ENCODE peak calls at places on chromosome 7, in five cellular contexts. M, Q, R, Y and I are unnamed samples.

GRCh38 chr7:103613655-103614642 is 167.9 kb upstream of the SLC26A5 start:
- DNase-seq in Y (no peak), M (no peak), R (peak), Q (no peak), I (no peak)

GRCh38 chr7:151235091-151235787 is 3.0 kb downstream of the CHPF2 start:
- DNase-seq in Q (no peak), Y (no peak), R (no peak), M (no peak), I (no peak)

GRCh38 chr7:155590215-155591023 is 44.1 kb upstream of the CNPY1 start:
- DNase-seq in R (no peak), Y (no peak), Q (peak), M (no peak), I (no peak)

GRCh38 chr7:100044719-100045118 is 4.9 kb upstream of the ZSCAN21 start:
- DNase-seq in R (no peak), Q (no peak), M (no peak), Y (peak), I (no peak)

GRCh38 chr7:147519062-147519461 is 1071.5 kb upstream of the C7orf33 start:
- DNase-seq in Y (no peak), Q (no peak), R (peak), M (no peak), I (no peak)

GRCh38 chr7:159145544-159145891 is 851 bp upstream of the VIPR2 start:
- DNase-seq in M (no peak), R (no peak), Y (no peak), Q (no peak), I (no peak)

GRCh38 chr7:129343099-129343700 is 91.0 kb upstream of the STRIP2 start:
- DNase-seq in R (peak), Q (no peak), M (no peak), Y (no peak), I (no peak)

GRCh38 chr7:21967500-21968099 is 21.9 kb upstream of the CDCA7L start:
- DNase-seq in M (no peak), Y (no peak), R (no peak), Q (no peak), I (peak)

GRCh38 chr7:117445206-117445605 is 17.9 kb upstream of the ASZ1 start:
- DNase-seq in Q (no peak), M (no peak), Y (no peak), R (no peak), I (no peak)

GRCh38 chr7:6647080-6647479 is 10.0 kb downstream of the ZNF316 start:
- DNase-seq in R (no peak), M (no peak), Q (no peak), Y (no peak), I (no peak)

GRCh38 chr7:129110575-129111376 is 33.7 kb upstream of the TSPAN33 start:
- DNase-seq in R (no peak), Y (no peak), Q (no peak), M (no peak), I (no peak)

GRCh38 chr7:106058925-106059324 is 53.2 kb downstream of the SYPL1 start:
- DNase-seq in Q (no peak), R (no peak), Y (no peak), M (no peak), I (no peak)

GRCh38 chr7:90999989-91000979 is 263.9 kb upstream of the FZD1 start:
- DNase-seq in Y (no peak), Q (no peak), R (peak), M (no peak), I (no peak)

GRCh38 chr7:2109936-2110585 is 122.7 kb downstream of the MAD1L1 start:
- DNase-seq in R (peak), Q (no peak), M (no peak), Y (peak), I (peak)

GRCh38 chr7:7017707-7018265 is 164.6 kb upstream of the C1GALT1 start:
- DNase-seq in M (no peak), R (no peak), Y (no peak), Q (no peak), I (no peak)

GRCh38 chr7:157577061-157577460 is 240.3 kb downstream of the DNAJB6 start:
- DNase-seq in M (no peak), Q (no peak), Y (no peak), R (no peak), I (peak)

GRCh38 chr7:32318300-32319018 is 171.7 kb downstream of the LSM5 start:
- DNase-seq in M (peak), R (no peak), Q (peak), Y (no peak), I (no peak)

GRCh38 chr7:27808626-27809025 is 68.7 kb downstream of the TAX1BP1 start:
- DNase-seq in Q (no peak), M (no peak), R (peak), Y (no peak), I (no peak)

GRCh38 chr7:71626206-71626605 is 494.3 kb downstream of the GALNT17 start:
- DNase-seq in Y (no peak), R (no peak), M (no peak), Q (no peak), I (no peak)

GRCh38 chr7:98281757-98282652 is 519 bp downstream of the BRI3 start:
- DNase-seq in R (no peak), Q (no peak), Y (no peak), M (peak), I (no peak)

GRCh38 chr7:151063212-151063561 is 3.8 kb downstream of the SLC4A2 start:
- DNase-seq in M (no peak), R (peak), Y (no peak), Q (no peak), I (no peak)

GRCh38 chr7:45638916-45639315 is 64.7 kb downstream of the ADCY1 start:
- DNase-seq in R (no peak), Y (no peak), M (peak), Q (no peak), I (no peak)

GRCh38 chr7:151008511-151009323 is 15.6 kb downstream of the ATG9B start:
- DNase-seq in Q (peak), M (peak), R (peak), Y (peak), I (peak)

GRCh38 chr7:51374936-51375335 is 58.3 kb upstream of the COBL start:
- DNase-seq in Y (no peak), M (no peak), R (no peak), Q (no peak), I (no peak)

GRCh38 chr7:132257253-132257652 is 319.0 kb downstream of the PLXNA4 start:
- DNase-seq in Y (no peak), M (no peak), R (no peak), Q (no peak), I (no peak)

GRCh38 chr7:381211-382117 is 91.5 kb downstream of the FOXL3 start:
- DNase-seq in Y (no peak), R (no peak), M (peak), Q (no peak), I (peak)

GRCh38 chr7:97006146-97006950 is 995 bp downstream of the DLX6 start:
- DNase-seq in Y (no peak), M (peak), R (peak), Q (no peak), I (no peak)

GRCh38 chr7:1925973-1926907 is 256.2 kb downstream of the ELFN1 start:
- DNase-seq in Q (no peak), Y (no peak), M (no peak), R (no peak), I (no peak)

GRCh38 chr7:116258734-116259133 is 48.4 kb downstream of the TES start:
- DNase-seq in R (peak), M (no peak), Q (no peak), Y (peak), I (peak)

GRCh38 chr7:108376206-108376605 is 80.0 kb downstream of the NRCAM start:
- DNase-seq in M (no peak), Q (no peak), R (no peak), Y (no peak), I (no peak)

GRCh38 chr7:113087278-113087998 is 811 bp upstream of the GPR85 start:
- DNase-seq in R (peak), Y (no peak), Q (no peak), M (no peak), I (no peak)

GRCh38 chr7:25895792-25896171 is 256.2 kb upstream of the NFE2L3 start:
- DNase-seq in R (no peak), M (no peak), Q (no peak), Y (no peak), I (no peak)

GRCh38 chr7:835021-835420 is 2.7 kb downstream of the SUN1 start:
- DNase-seq in Y (no peak), Q (no peak), R (no peak), M (peak), I (no peak)

GRCh38 chr7:140478361-140479061 is 794 bp downstream of the MKRN1 start:
- DNase-seq in M (peak), Y (no peak), Q (peak), R (peak), I (peak)

GRCh38 chr7:152464312-152465117 is 28.7 kb upstream of the KMT2C start:
- DNase-seq in R (peak), Y (no peak), M (peak), Q (peak), I (peak)

GRCh38 chr7:40763319-40764287 is 628.8 kb downstream of the SUGCT start:
- DNase-seq in M (no peak), Q (no peak), R (peak), Y (no peak), I (no peak)

GRCh38 chr7:121331048-121331447 is 2.2 kb downstream of the WNT16 start:
- DNase-seq in Y (no peak), Q (no peak), R (no peak), M (no peak), I (no peak)

GRCh38 chr7:121329460-121330052 is 756 bp downstream of the WNT16 start:
- DNase-seq in Q (no peak), R (no peak), M (peak), Y (no peak), I (peak)

GRCh38 chr7:121330053-121330833 is 1.4 kb downstream of the WNT16 start:
- DNase-seq in Y (no peak), Q (no peak), R (no peak), M (no peak), I (peak)

GRCh38 chr7:121327671-121328070 is 1.1 kb upstream of the WNT16 start:
- DNase-seq in M (no peak), Q (no peak), Y (no peak), R (no peak), I (no peak)

GRCh38 chr7:121328508-121329459 is at the start of gene WNT16:
- DNase-seq in Q (no peak), Y (no peak), M (no peak), R (no peak), I (no peak)
- TF ChIP-seq CTCF in Q (no peak), Y (no peak), M (no peak), R (no peak), I (no peak)

DNA sequence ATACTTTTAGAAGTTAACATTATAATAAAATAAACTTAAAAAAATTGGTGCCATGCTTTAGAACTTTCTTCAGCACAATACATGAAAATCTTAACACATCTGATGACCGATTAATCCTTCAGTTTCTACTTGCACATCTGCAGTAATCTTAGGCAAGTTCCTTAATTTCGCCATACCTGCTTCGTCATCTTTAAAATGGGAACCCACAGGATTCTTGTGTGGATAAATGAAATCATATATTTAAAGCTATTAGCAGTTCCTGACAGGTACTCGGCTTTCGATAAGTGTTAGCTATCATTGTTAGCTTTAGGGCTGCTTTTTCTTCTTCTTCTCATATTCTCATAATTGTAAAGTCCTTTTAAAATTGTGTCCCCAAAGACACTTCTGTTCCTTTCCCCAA is 902 bp upstream of the VPS50 start:
- DNase-seq in Y (no peak), R (no peak), Q (no peak), M (no peak), I (no peak)
- H3K27ac ChIP-seq in Y (no peak), R (no peak), Q (no peak), M (peak), I (peak)

GRCh38 chr7:138911007-138911406 is 70.2 kb downstream of the KIAA1549 start:
- DNase-seq in Y (no peak), R (no peak), M (no peak), Q (no peak), I (no peak)

GRCh38 chr7:138916731-138917130 is 64.5 kb downstream of the KIAA1549 start:
- DNase-seq in Y (no peak), R (no peak), Q (no peak), M (no peak), I (no peak)

GRCh38 chr7:138918176-138918575 is 63.0 kb downstream of the KIAA1549 start:
- DNase-seq in Q (no peak), Y (no peak), R (no peak), M (no peak), I (no peak)

GRCh38 chr7:138917771-138918170 is 63.4 kb downstream of the KIAA1549 start:
- DNase-seq in Q (no peak), M (no peak), Y (no peak), R (no peak), I (no peak)

DNA sequence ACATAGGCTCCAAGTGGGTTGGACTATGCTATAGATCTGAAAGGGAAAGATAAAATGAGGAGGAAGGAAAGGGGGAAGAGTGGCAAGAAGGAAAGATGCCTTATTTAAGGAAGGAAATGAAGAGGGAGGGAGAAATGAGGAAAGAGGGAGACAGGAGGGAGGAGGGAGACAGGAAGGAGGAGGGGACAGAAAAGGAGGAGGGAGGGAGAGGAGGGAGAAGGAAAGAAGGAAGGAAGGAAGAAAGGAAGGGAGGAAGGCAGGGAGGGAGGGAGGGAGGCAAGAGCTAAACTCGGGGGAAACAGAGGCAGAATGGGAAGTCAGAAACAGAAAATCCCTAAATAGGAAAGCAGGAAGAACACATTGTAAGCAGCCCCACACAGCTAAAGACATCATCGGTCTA is 67.4 kb downstream of the KIAA1549 start:
- DNase-seq in R (no peak), Y (no peak), M (no peak), Q (no peak), I (no peak)
- TF ChIP-seq CTCF in R (no peak), Y (no peak), M (no peak), Q (no peak), I (no peak)

DNA sequence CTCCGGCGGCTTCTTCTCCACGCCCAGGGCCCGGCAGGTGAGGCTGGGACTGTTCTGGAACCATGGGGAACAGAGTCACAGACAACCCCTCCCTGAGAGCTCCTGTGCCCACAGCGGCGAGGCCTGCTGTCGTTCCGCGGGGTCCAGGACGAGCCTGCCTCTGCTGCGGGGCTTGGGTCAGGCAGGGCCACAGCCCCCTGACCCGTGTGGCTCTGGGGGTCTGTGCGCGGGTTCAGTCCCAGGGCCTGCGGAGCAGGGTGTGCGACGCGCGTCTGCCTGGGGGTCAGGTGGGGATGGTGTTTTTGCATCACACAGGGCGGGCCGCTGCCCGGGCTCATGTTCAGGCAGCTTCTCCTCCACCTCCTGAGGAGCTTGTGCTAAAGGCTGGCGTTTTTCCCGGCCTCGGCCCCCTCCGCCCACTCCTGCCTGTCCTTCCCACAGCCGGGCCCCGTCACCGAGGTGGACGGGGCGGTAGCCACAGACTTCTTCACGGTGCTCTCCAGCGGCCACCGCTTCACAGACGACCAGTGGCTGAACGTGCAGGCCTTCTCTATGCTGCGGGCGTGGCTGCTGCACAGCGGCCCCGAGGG is 8.4 kb downstream of the AP5Z1 start:
- DNase-seq in Y (no peak), Q (no peak), M (no peak), R (no peak), I (no peak)
- H3K27ac ChIP-seq in Y (no peak), Q (no peak), M (no peak), R (no peak), I (no peak)

DNA sequence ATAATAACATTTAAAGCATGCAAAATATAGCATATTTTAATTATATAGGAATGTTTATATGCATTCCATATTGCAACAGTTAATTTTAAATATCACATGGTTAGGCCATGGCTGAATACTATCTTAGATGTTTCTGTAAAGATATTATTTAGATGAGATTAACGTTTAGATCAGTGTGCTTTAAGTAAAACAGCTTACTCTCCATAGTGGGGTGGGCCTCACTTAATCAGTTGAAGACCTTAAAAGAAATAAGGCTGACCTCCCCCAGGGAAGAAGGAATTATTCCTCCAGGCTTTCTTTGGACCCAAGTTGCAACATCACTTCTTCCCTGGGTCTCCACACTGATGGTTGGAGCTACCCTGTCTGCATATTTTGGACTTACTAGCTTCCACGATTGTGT is 1246.5 kb downstream of the TYW1 start:
- DNase-seq in Y (no peak), R (no peak), M (no peak), Q (no peak), I (no peak)
- TF ChIP-seq CTCF in Y (no peak), R (no peak), M (no peak), Q (no peak), I (no peak)